ENCODE peak calls at places on chromosome 6, in ten cellular contexts. Y is non-pigmented ciliary epithelial cell, H is posterior vena cava, V is NCI-H1092 treated with DMSO at 0.1 percent for 48 hours, D is GM12864, F is bronchial epithelial cell, K is left ventricle myocardium inferior, B is choroid plexus epithelial cell, Z is DMS153, M is mucosa of gallbladder. Q is an unnamed sample.

GRCh38 chr6:12132351-12133222 is 120.5 kb downstream of the HIVEP1 start:
- DNase-seq in Y (no peak), H (no peak), V (no peak), D (no peak), F (no peak), K (no peak), B (peak; percentile 54), Z (no peak), M (no peak), Q (no peak)

GRCh38 chr6:118864330-118865166 is 29.4 kb upstream of the ASF1A start:
- DNase-seq in Y (no peak), H (no peak), V (no peak), D (no peak), F (no peak), K (no peak), B (peak; percentile 31), Z (no peak), M (no peak), Q (peak; percentile 10)

GRCh38 chr6:39786636-39787035 is 5.5 kb upstream of the DAAM2 start:
- DNase-seq in Y (no peak), H (no peak), V (no peak), D (no peak), F (no peak), K (no peak), B (no peak), Z (no peak), M (no peak), Q (no peak)

GRCh38 chr6:7812623-7813022 is 86.7 kb downstream of the BMP6 start:
- DNase-seq in Y (no peak), H (no peak), V (no peak), D (no peak), F (no peak), K (no peak), B (no peak), Z (no peak), M (no peak), Q (no peak)

GRCh38 chr6:31877651-31878161 is 1.1 kb downstream of the SLC44A4 start:
- DNase-seq in Y (no peak), H (no peak), V (peak; percentile 1), D (no peak), F (no peak), K (no peak), B (no peak), Z (peak; percentile 62), M (peak; percentile 90), Q (no peak)

GRCh38 chr6:13163161-13163944 is 165.0 kb downstream of the TBC1D7 start:
- DNase-seq in Y (no peak), H (no peak), V (no peak), D (no peak), F (no peak), K (no peak), B (no peak), Z (no peak), M (no peak), Q (no peak)

GRCh38 chr6:160431791-160432404 is 83.7 kb downstream of the SLC22A3 start:
- DNase-seq in Y (no peak), H (no peak), V (no peak), D (no peak), F (no peak), K (no peak), B (no peak), Z (no peak), M (no peak), Q (peak; percentile 76)

GRCh38 chr6:155782320-155782730 is 326.7 kb upstream of the NOX3 start:
- DNase-seq in Y (peak; percentile 92), H (no peak), V (no peak), D (no peak), F (peak; percentile 96), K (no peak), B (peak; percentile 65), Z (peak; percentile 4), M (peak; percentile 20), Q (peak; percentile 86)

GRCh38 chr6:111871725-111872520 is 1.3 kb downstream of the FYN start:
- DNase-seq in Y (no peak), H (no peak), V (peak; percentile 56), D (no peak), F (no peak), K (peak; percentile 26), B (peak; percentile 19), Z (no peak), M (no peak), Q (peak; percentile 25)

GRCh38 chr6:20033697-20034407 is 178.4 kb downstream of the MBOAT1 start:
- DNase-seq in Y (no peak), H (no peak), V (peak; percentile 31), D (no peak), F (no peak), K (no peak), B (no peak), Z (peak; percentile 84), M (no peak), Q (no peak)

GRCh38 chr6:44298055-44298803 is 14.9 kb downstream of the AARS2 start:
- DNase-seq in Y (no peak), H (peak; percentile 57), V (no peak), D (no peak), F (no peak), K (no peak), B (peak; percentile 5), Z (no peak), M (no peak), Q (no peak)

GRCh38 chr6:53070808-53071207 is 5.6 kb downstream of the FBXO9 start:
- DNase-seq in Y (no peak), H (no peak), V (no peak), D (no peak), F (no peak), K (no peak), B (peak; percentile 29), Z (no peak), M (no peak), Q (peak; percentile 8)

GRCh38 chr6:63897459-63897858 is 261.9 kb downstream of the PHF3 start:
- DNase-seq in Y (peak; percentile 62), H (no peak), V (no peak), D (no peak), F (no peak), K (no peak), B (peak; percentile 33), Z (no peak), M (no peak), Q (peak; percentile 67)

GRCh38 chr6:138891255-138891986 is 95.5 kb downstream of the ECT2L start:
- DNase-seq in Y (no peak), H (no peak), V (no peak), D (no peak), F (peak; percentile 8), K (no peak), B (no peak), Z (no peak), M (no peak), Q (no peak)

GRCh38 chr6:145034664-145035063 is 700.7 kb downstream of the EPM2A start:
- DNase-seq in Y (no peak), H (no peak), V (no peak), D (no peak), F (no peak), K (no peak), B (peak; percentile 61), Z (no peak), M (no peak), Q (peak; percentile 20)

GRCh38 chr6:158853072-158853871 is 34.1 kb upstream of the EZR start:
- DNase-seq in Y (peak; percentile 87), H (no peak), V (no peak), D (peak; percentile 72), F (peak; percentile 100), K (peak; percentile 21), B (peak; percentile 88), Z (peak; percentile 65), M (peak; percentile 89), Q (peak; percentile 91)

GRCh38 chr6:38489951-38490350 is 149.8 kb downstream of the BTBD9 start:
- DNase-seq in Y (peak; percentile 46), H (no peak), V (no peak), D (no peak), F (no peak), K (no peak), B (peak; percentile 76), Z (no peak), M (no peak), Q (peak; percentile 62)

GRCh38 chr6:116047173-116047933 is 13.3 kb downstream of the FRK start:
- DNase-seq in Y (no peak), H (no peak), V (no peak), D (no peak), F (peak; percentile 59), K (no peak), B (peak; percentile 24), Z (no peak), M (no peak), Q (peak; percentile 25)

GRCh38 chr6:1821188-1822183 is 211.8 kb downstream of the FOXC1 start:
- DNase-seq in Y (no peak), H (peak; percentile 72), V (peak; percentile 17), D (peak; percentile 38), F (no peak), K (no peak), B (peak; percentile 49), Z (peak; percentile 32), M (no peak), Q (peak; percentile 62)

GRCh38 chr6:26025894-26026832 is 61.1 kb upstream of the HFE start:
- DNase-seq in Y (peak; percentile 95), H (peak; percentile 96), V (peak; percentile 84), D (peak; percentile 94), F (peak; percentile 90), K (peak; percentile 94), B (peak; percentile 98), Z (peak; percentile 94), M (peak; percentile 97), Q (peak; percentile 97)

GRCh38 chr6:169846286-169847056 is 95.0 kb downstream of the ERMARD start:
- DNase-seq in Y (no peak), H (peak; percentile 56), V (no peak), D (no peak), F (no peak), K (no peak), B (no peak), Z (no peak), M (no peak), Q (no peak)

GRCh38 chr6:5279891-5280338 is 18.6 kb downstream of the FARS2 start:
- DNase-seq in Y (no peak), H (no peak), V (no peak), D (no peak), F (peak; percentile 15), K (no peak), B (no peak), Z (no peak), M (no peak), Q (no peak)

GRCh38 chr6:119442776-119443184 is 93.2 kb upstream of the MAN1A1 start:
- DNase-seq in Y (no peak), H (no peak), V (no peak), D (peak; percentile 46), F (no peak), K (no peak), B (peak; percentile 51), Z (peak; percentile 58), M (peak; percentile 25), Q (no peak)

GRCh38 chr6:108920751-108921150 is 72.5 kb downstream of the ARMC2 start:
- DNase-seq in Y (no peak), H (no peak), V (no peak), D (no peak), F (no peak), K (no peak), B (no peak), Z (no peak), M (no peak), Q (no peak)

GRCh38 chr6:21971540-21971939 is 325.3 kb downstream of the PRL start:
- DNase-seq in Y (no peak), H (no peak), V (no peak), D (no peak), F (no peak), K (no peak), B (peak; percentile 46), Z (no peak), M (no peak), Q (no peak)

GRCh38 chr6:125078602-125079321 is 74.8 kb upstream of the TPD52L1 start:
- DNase-seq in Y (no peak), H (no peak), V (no peak), D (no peak), F (no peak), K (no peak), B (no peak), Z (no peak), M (no peak), Q (no peak)

GRCh38 chr6:39381535-39382140 is 59.1 kb upstream of the KCNK16 start:
- DNase-seq in Y (no peak), H (no peak), V (no peak), D (no peak), F (no peak), K (no peak), B (no peak), Z (no peak), M (no peak), Q (no peak)

GRCh38 chr6:129638055-129639019 is 71.6 kb downstream of the ARHGAP18 start:
- DNase-seq in Y (peak; percentile 65), H (no peak), V (no peak), D (no peak), F (no peak), K (no peak), B (peak; percentile 93), Z (peak; percentile 30), M (peak; percentile 27), Q (peak; percentile 78)